ENCODE peak calls at places on chromosome 13, in seven cellular contexts. P is omental fat pad, Q is NCI-H1417, J is progenitor cell of endocrine pancreas, U is activated T-cell treated with anti-CD3 and anti-CD28 coated beads for 48 hours, B is H7, W is neural crest cell. K is an unnamed sample.

GRCh38 chr13:36377822-36378480 is 31.8 kb upstream of the SPART start:
- DNase-seq in P (no peak), Q (no peak), J (no peak), U (no peak), B (no peak), W (no peak), K (peak)

GRCh38 chr13:113886561-113887112 is 22.8 kb upstream of the GAS6 start:
- DNase-seq in P (no peak), Q (no peak), J (no peak), U (no peak), B (no peak), W (no peak), K (no peak)

GRCh38 chr13:40780822-40781401 is 8.5 kb upstream of the SLC25A15 start:
- DNase-seq in P (no peak), Q (no peak), J (no peak), U (no peak), B (peak), W (no peak), K (no peak)

GRCh38 chr13:110323172-110323851 is 16.2 kb downstream of the COL4A2 start:
- DNase-seq in P (no peak), Q (no peak), J (no peak), U (no peak), B (peak), W (no peak), K (peak)

GRCh38 chr13:39417131-39417530 is 185.9 kb downstream of the LHFPL6 start:
- DNase-seq in P (no peak), Q (no peak), J (no peak), U (no peak), B (peak), W (peak), K (no peak)

GRCh38 chr13:24742294-24742693 is 21.7 kb upstream of the RNF17 start:
- DNase-seq in P (no peak), Q (peak), J (no peak), U (no peak), B (peak), W (no peak), K (no peak)

GRCh38 chr13:30422056-30422914 is at the start of gene UBE2L5:
- DNase-seq in P (no peak), Q (peak), J (peak), U (peak), B (peak), W (peak), K (peak)

GRCh38 chr13:36345438-36346221 is 564 bp downstream of the SPART start:
- DNase-seq in P (peak), Q (no peak), J (peak), U (peak), B (peak), W (peak), K (peak)

GRCh38 chr13:51673165-51673564 is 88.9 kb downstream of the WDFY2 start:
- DNase-seq in P (no peak), Q (no peak), J (no peak), U (no peak), B (no peak), W (no peak), K (no peak)

GRCh38 chr13:50129065-50129922 is 114.0 kb downstream of the KCNRG start:
- DNase-seq in P (no peak), Q (no peak), J (no peak), U (no peak), B (peak), W (no peak), K (no peak)

GRCh38 chr13:45178349-45179142 is 22.3 kb downstream of the KCTD4 start:
- DNase-seq in P (no peak), Q (no peak), J (no peak), U (no peak), B (no peak), W (no peak), K (peak)

GRCh38 chr13:111158136-111158805 is 43.2 kb downstream of the ARHGEF7 start:
- DNase-seq in P (no peak), Q (no peak), J (no peak), U (no peak), B (no peak), W (no peak), K (peak)

GRCh38 chr13:20993661-20994440 is 67.5 kb downstream of the LATS2 start:
- DNase-seq in P (no peak), Q (no peak), J (no peak), U (no peak), B (no peak), W (no peak), K (peak)

GRCh38 chr13:74839656-74840055 is 642.3 kb downstream of the TBC1D4 start:
- DNase-seq in P (no peak), Q (no peak), J (no peak), U (no peak), B (no peak), W (no peak), K (peak)

GRCh38 chr13:112032186-112032835 is 34.6 kb upstream of the SOX1 start:
- DNase-seq in P (no peak), Q (no peak), J (no peak), U (no peak), B (peak), W (no peak), K (no peak)

GRCh38 chr13:62234780-62235530 is 819.3 kb upstream of the PCDH20 start:
- DNase-seq in P (no peak), Q (no peak), J (no peak), U (no peak), B (no peak), W (no peak), K (no peak)

GRCh38 chr13:95099541-95099940 is 201.7 kb downstream of the ABCC4 start:
- DNase-seq in P (no peak), Q (no peak), J (no peak), U (no peak), B (no peak), W (no peak), K (peak)

GRCh38 chr13:77874406-77874805 is 44.2 kb downstream of the EDNRB start:
- DNase-seq in P (no peak), Q (no peak), J (no peak), U (no peak), B (no peak), W (no peak), K (peak)